ENCODE peak calls at places on chromosomes 11 and 22, in nine cellular contexts. M, U, F, N, K, G, V, D and X are unnamed samples.

GRCh38 chr11:110298298-110298765 is 1.9 kb upstream of the RDX start:
- DNase-seq in M (peak; percentile 50), U (no peak), F (no peak), N (no peak), K (no peak), G (peak; percentile 57), V (no peak), D (no peak), X (no peak)

GRCh38 chr11:70089631-70090030 is 11.5 kb downstream of the ANO1 start:
- DNase-seq in M (no peak), U (no peak), F (no peak), N (no peak), K (no peak), G (no peak), V (no peak), D (no peak), X (no peak)

GRCh38 chr11:132448334-132448995 is 1078.0 kb downstream of the NTM start:
- DNase-seq in M (no peak), U (no peak), F (no peak), N (peak; percentile 86), K (no peak), G (peak; percentile 68), V (no peak), D (no peak), X (no peak)

GRCh38 chr11:84543367-84544159 is 1083.6 kb downstream of the DLG2 start:
- DNase-seq in M (peak; percentile 10), U (no peak), F (no peak), N (no peak), K (no peak), G (peak; percentile 90), V (no peak), D (peak; percentile 45), X (no peak)

GRCh38 chr11:8913961-8914660 is 3.1 kb downstream of the AKIP1 start:
- DNase-seq in M (peak; percentile 33), U (no peak), F (no peak), N (no peak), K (peak; percentile 62), G (peak; percentile 87), V (peak; percentile 41), D (peak; percentile 70), X (peak; percentile 54)

GRCh38 chr22:30665786-30666185 is 1.9 kb downstream of the DUSP18 start:
- DNase-seq in M (no peak), U (no peak), F (no peak), N (no peak), K (no peak), G (no peak), V (no peak), D (no peak), X (no peak)

GRCh38 chr22:19713650-19714319 is 518 bp upstream of the SEPTIN5 start:
- DNase-seq in M (peak; percentile 44), U (no peak), F (no peak), N (no peak), K (no peak), G (peak; percentile 75), V (peak; percentile 56), D (no peak), X (peak; percentile 51)

GRCh38 chr11:34052608-34053160 is 1.2 kb downstream of the CAPRIN1 start:
- DNase-seq in M (peak; percentile 37), U (peak; percentile 31), F (no peak), N (no peak), K (no peak), G (peak; percentile 67), V (peak; percentile 53), D (peak; percentile 49), X (no peak)

GRCh38 chr11:124918950-124919349 is at the start of gene HEPN1:
- DNase-seq in M (no peak), U (no peak), F (no peak), N (no peak), K (no peak), G (no peak), V (no peak), D (no peak), X (no peak)

GRCh38 chr11:124920870-124921609 is 2.0 kb downstream of the HEPN1 start:
- DNase-seq in M (peak; percentile 63), U (peak; percentile 71), F (peak; percentile 86), N (peak; percentile 56), K (peak; percentile 55), G (peak; percentile 93), V (peak; percentile 86), D (no peak), X (peak; percentile 28)

GRCh38 chr11:124917115-124917637 is 1.9 kb upstream of the HEPN1 start:
- DNase-seq in M (no peak), U (no peak), F (no peak), N (peak; percentile 46), K (peak; percentile 73), G (no peak), V (no peak), D (no peak), X (peak; percentile 72)

GRCh38 chr11:124922831-124923230 is 3.8 kb downstream of the HEPN1 start:
- DNase-seq in M (no peak), U (no peak), F (no peak), N (no peak), K (no peak), G (no peak), V (no peak), D (no peak), X (no peak)

DNA sequence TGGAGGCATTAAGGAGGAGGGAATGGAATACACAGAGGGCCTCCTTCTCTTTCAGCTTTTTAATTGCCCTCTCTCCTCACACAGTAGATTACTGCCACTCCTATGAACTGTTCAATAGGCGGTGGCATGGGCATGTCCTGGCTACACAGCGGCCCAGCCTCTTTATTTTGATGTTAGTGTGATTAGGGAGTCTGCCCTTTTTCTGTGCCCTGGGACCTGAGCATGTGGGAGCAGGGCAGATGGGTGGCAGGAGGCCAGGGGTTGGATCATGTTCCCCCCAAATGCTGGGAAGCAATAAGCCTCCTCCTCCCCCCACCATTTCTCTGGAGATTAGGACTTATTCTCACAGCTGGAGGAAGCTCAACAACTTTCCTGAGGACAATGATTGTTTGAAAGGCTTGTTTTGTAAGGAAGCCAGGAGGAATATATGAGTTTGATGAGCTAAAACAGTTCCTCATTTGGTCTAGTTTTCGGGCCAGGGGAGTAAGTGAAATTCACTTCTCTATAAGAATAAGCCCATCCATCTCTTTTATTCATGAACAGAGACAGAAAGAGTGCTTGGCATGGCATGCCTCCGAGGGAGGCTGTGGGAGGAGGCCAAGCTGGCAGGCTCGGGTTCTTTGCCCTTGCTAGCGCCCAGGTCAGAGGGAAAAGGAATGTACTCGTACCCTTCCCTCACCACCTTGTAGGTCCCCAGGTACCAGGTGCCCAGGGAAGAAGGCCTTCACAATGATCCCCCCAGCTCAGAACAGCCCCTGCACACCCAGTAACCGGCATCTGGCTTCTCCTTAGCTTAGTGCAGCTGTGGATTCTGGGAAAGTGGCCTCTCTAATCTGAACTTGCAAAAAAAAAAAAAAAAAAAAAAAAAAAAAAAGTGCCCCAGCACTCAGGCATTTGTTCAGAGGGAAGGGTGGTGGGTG is 1.0 kb downstream of the HEPN1 start:
- DNase-seq in M (no peak), U (no peak), F (no peak), N (no peak), K (no peak), G (no peak), V (no peak), D (no peak), X (no peak)
- H3K4me3 ChIP-seq in M (no peak overlapping the region), U (no peak overlapping the region), F (peak overlapping the region; percentile 52), N (no peak overlapping the region), K (no peak overlapping the region), G (peak overlapping the region; percentile 71), V (no peak overlapping the region), D (no peak overlapping the region), X (no peak overlapping the region)

DNA sequence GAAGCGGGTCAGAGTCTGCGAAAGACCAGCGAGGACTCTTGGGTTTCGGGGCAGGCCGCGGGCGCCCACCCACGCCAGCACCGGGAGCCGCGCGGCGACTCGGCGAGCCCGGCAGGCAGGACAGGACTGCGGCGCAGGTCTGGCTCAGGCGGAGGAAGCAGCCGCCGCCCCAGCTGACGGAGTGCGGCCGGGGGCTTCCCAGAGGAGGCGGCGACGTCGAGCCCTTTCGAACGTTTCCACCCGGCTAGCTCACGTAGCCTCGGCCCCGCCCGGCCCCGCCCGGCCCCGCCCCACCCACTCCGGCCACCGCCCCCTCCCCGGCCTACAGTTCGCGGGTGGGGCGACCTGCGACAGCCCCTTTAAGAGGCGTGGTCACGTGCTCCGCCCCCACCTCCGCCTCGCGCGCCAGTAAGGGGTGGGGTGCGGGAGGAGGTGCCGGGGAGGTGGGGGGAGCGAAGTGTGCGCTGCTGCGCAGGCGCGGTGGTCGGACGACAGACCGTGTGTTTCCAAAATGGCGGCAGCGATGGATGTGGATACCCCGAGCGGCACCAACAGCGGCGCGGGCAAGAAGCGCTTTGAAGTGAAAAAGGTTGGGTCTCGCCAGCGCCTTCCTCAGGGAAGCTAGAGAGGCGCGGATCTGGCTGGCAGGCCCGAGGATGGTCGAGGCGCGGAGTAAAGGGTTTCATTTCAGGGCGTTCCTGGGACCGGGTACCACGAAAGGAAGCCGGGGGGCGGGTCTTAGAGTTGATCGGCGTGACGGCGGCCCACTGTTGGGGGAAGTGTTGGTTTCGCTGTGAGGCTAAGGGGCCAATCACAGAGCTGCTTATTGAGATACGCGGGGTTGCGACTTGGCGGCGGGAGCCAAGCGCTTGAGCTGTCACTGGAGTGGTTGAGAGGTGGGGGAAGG is at the start of gene RBX1:
- DNase-seq in M (peak; percentile 98), U (peak; percentile 98), F (peak; percentile 98), N (peak; percentile 98), K (peak; percentile 98), G (peak; percentile 99), V (peak; percentile 98), D (peak; percentile 99), X (peak; percentile 99)
- TF ChIP-seq CTCF in M (no peak), U (no peak), F (no peak), N (no peak), K (no peak), G (no peak), V (no peak), D (no peak), X (no peak)

GRCh38 chr22:48703265-48703941 is 1124.3 kb downstream of the BRD1 start:
- DNase-seq in M (no peak), U (no peak), F (no peak), N (no peak), K (no peak), G (no peak), V (no peak), D (no peak), X (no peak)
- H3K4me3 ChIP-seq in M (no peak overlapping the region), U (no peak overlapping the region), F (no peak overlapping the region), N (no peak overlapping the region), K (no peak overlapping the region), G (no peak overlapping the region), V (no peak overlapping the region), D (no peak overlapping the region), X (no peak overlapping the region)

GRCh38 chr22:21564411-21564810 is 3.1 kb upstream of the UBE2L3 start:
- DNase-seq in M (no peak), U (no peak), F (no peak), N (no peak), K (no peak), G (no peak), V (no peak), D (no peak), X (no peak)

GRCh38 chr22:21568207-21569075 is 927 bp downstream of the UBE2L3 start:
- DNase-seq in M (peak; percentile 50), U (peak; percentile 20), F (no peak), N (peak; percentile 32), K (no peak), G (peak; percentile 73), V (no peak), D (peak; percentile 65), X (no peak)

GRCh38 chr22:21570398-21570797 is 2.9 kb downstream of the UBE2L3 start:
- DNase-seq in M (no peak), U (no peak), F (no peak), N (no peak), K (no peak), G (no peak), V (no peak), D (no peak), X (no peak)

GRCh38 chr22:21569459-21570161 is 2.1 kb downstream of the UBE2L3 start:
- DNase-seq in M (no peak), U (no peak), F (no peak), N (no peak), K (no peak), G (no peak), V (no peak), D (no peak), X (no peak)

DNA sequence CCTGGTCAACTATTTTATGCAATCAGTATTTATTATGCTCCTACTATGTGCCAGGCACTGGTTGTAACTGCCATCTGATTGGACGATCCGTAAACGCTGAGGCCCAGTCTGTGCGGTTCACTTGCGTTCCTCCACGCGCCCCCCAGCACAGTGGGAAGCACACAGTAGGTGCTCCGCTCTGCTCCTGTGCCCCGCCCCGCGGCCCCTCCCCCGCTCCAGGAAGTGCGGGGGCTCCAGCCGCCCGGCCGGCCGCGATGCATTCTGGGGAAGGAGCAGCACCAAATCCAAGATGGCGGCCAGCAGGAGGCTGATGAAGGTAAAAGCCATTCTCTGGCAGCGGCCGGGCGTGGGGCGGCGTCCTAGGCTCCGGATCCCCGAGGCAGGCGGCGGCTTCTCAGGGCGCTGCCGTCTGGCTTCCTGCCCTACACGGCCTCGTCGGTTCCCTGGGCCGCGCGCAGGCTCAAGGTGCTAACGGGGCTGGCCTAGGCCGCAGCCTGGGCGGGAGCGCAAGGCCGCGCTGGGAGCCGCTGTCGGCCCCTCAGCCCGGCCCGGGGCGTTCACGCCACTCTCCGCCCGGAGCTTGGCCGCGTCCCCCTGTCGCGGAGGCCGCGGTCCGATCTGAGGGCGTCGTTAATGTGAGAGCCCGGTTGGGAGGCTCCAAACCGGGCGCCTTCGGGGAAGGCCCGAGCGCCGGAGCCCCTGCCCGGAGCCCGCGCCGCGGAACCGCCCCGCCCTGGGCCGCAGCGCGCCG is at the start of gene UBE2L3:
- DNase-seq in M (peak; percentile 87), U (peak; percentile 72), F (peak; percentile 86), N (peak; percentile 78), K (peak; percentile 67), G (peak; percentile 95), V (peak; percentile 85), D (peak; percentile 88), X (peak; percentile 81)
- TF ChIP-seq CTCF in M (no peak), U (no peak), F (no peak), N (no peak), K (no peak), G (no peak), V (no peak), D (no peak), X (peak; percentile 20)